ENCODE peak calls at places on chromosomes 13 and 19, in seven cellular contexts. S is prostate gland, X is GM12892, B is breast epithelium, N is endothelial cell of umbilical vein, C is SK-N-SH, R is H1. I is an unnamed sample.
A peak's percentile ranks its signal among the peaks of the same experiment; 100 is the strongest.

GRCh38 chr13:108227651-108228272 is 9.6 kb downstream of the ABHD13 start:
- DNase-seq in S (no peak), X (no peak), B (no peak), N (peak; percentile 55), C (peak; percentile 22), R (no peak), I (no peak)

GRCh38 chr19:39412867-39413268 is 399 bp downstream of the PLEKHG2 start:
- DNase-seq in S (peak; percentile 41), X (no peak), B (no peak), N (no peak), C (no peak), R (no peak), I (no peak)

GRCh38 chr19:7520131-7521051 is 2.0 kb upstream of the MCOLN1 start:
- DNase-seq in S (no peak), X (no peak), B (no peak), N (no peak), C (no peak), R (no peak), I (peak; percentile 77)

GRCh38 chr19:15107056-15108010 is at the start of gene SYDE1:
- DNase-seq in S (no peak), X (no peak), B (peak; percentile 39), N (peak; percentile 26), C (peak; percentile 88), R (no peak), I (no peak)

GRCh38 chr13:50081106-50081898 is 66.1 kb downstream of the KCNRG start:
- DNase-seq in S (peak; percentile 47), X (no peak), B (peak; percentile 28), N (peak; percentile 53), C (peak; percentile 68), R (no peak), I (peak; percentile 92)

GRCh38 chr13:98189841-98190505 is 12.9 kb upstream of the RNF113B start:
- DNase-seq in S (no peak), X (no peak), B (no peak), N (peak; percentile 23), C (peak; percentile 52), R (no peak), I (no peak)

GRCh38 chr19:38697641-38698071 is 46.6 kb downstream of the CAPN12 start:
- DNase-seq in S (no peak), X (no peak), B (no peak), N (no peak), C (no peak), R (no peak), I (no peak)

GRCh38 chr19:40091205-40092129 is 724 bp upstream of the ZNF780A start:
- DNase-seq in S (no peak), X (no peak), B (no peak), N (no peak), C (no peak), R (no peak), I (no peak)

GRCh38 chr13:23672616-23673015 is 102.4 kb downstream of the TNFRSF19 start:
- DNase-seq in S (no peak), X (no peak), B (no peak), N (no peak), C (no peak), R (no peak), I (no peak)

GRCh38 chr13:40375522-40376171 is 290.8 kb downstream of the FOXO1 start:
- DNase-seq in S (no peak), X (no peak), B (no peak), N (no peak), C (peak; percentile 67), R (no peak), I (no peak)

GRCh38 chr13:98813993-98814392 is 61.5 kb upstream of the SLC15A1 start:
- DNase-seq in S (no peak), X (no peak), B (no peak), N (no peak), C (no peak), R (no peak), I (no peak)

GRCh38 chr19:35207391-35207871 is 21.1 kb downstream of the FAM187B start:
- DNase-seq in S (no peak), X (no peak), B (no peak), N (no peak), C (no peak), R (no peak), I (no peak)

GRCh38 chr13:100129605-100130004 is 40.7 kb downstream of the PCCA start:
- DNase-seq in S (no peak), X (no peak), B (no peak), N (peak; percentile 27), C (no peak), R (no peak), I (no peak)

GRCh38 chr19:7063339-7063738 is 4.9 kb upstream of the MBD3L3 start:
- DNase-seq in S (no peak), X (no peak), B (no peak), N (no peak), C (no peak), R (no peak), I (no peak)

GRCh38 chr19:21269813-21270212 is 59.4 kb downstream of the ZNF708 start:
- DNase-seq in S (no peak), X (no peak), B (no peak), N (no peak), C (peak; percentile 8), R (no peak), I (no peak)

GRCh38 chr13:50707533-50708096 is 135.9 kb downstream of the DLEU7 start:
- DNase-seq in S (no peak), X (no peak), B (no peak), N (no peak), C (peak; percentile 13), R (no peak), I (no peak)

GRCh38 chr13:29174093-29174492 is 354.0 kb downstream of the MTUS2 start:
- DNase-seq in S (no peak), X (no peak), B (no peak), N (no peak), C (no peak), R (no peak), I (no peak)

GRCh38 chr19:39372941-39373340 is 18.0 kb downstream of the PAF1 start:
- DNase-seq in S (no peak), X (no peak), B (no peak), N (no peak), C (no peak), R (no peak), I (no peak)

GRCh38 chr19:57103573-57104277 is 16.1 kb upstream of the USP29 start:
- DNase-seq in S (peak; percentile 39), X (no peak), B (peak; percentile 44), N (peak; percentile 19), C (peak; percentile 79), R (no peak), I (no peak)

GRCh38 chr19:56538761-56539263 is at the start of gene ZFP28:
- DNase-seq in S (peak; percentile 73), X (peak; percentile 8), B (no peak), N (no peak), C (peak; percentile 95), R (no peak), I (peak; percentile 94)

GRCh38 chr19:1812426-1813196 is 535 bp upstream of the ATP8B3 start:
- DNase-seq in S (peak; percentile 79), X (peak; percentile 95), B (peak; percentile 80), N (peak; percentile 88), C (peak; percentile 96), R (peak; percentile 93), I (peak; percentile 98)

GRCh38 chr13:102586615-102587014 is 10.2 kb upstream of the TPP2 start:
- DNase-seq in S (no peak), X (no peak), B (no peak), N (no peak), C (no peak), R (no peak), I (no peak)

GRCh38 chr13:39347926-39348901 is 254.8 kb downstream of the LHFPL6 start:
- DNase-seq in S (no peak), X (no peak), B (no peak), N (no peak), C (no peak), R (peak; percentile 29), I (no peak)

GRCh38 chr13:39353988-39354387 is 249.0 kb downstream of the LHFPL6 start:
- DNase-seq in S (no peak), X (no peak), B (no peak), N (no peak), C (no peak), R (no peak), I (no peak)

GRCh38 chr13:39349391-39349790 is 253.6 kb downstream of the LHFPL6 start:
- DNase-seq in S (no peak), X (no peak), B (no peak), N (no peak), C (no peak), R (no peak), I (no peak)

GRCh38 chr13:39350461-39350881 is 252.5 kb downstream of the LHFPL6 start:
- DNase-seq in S (no peak), X (no peak), B (no peak), N (peak; percentile 66), C (no peak), R (no peak), I (no peak)
- TF ChIP-seq POLR2AphosphoS5 in S (no peak), X (no peak), B (no peak), N (no peak), C (no peak), R (no peak), I (no peak)

DNA sequence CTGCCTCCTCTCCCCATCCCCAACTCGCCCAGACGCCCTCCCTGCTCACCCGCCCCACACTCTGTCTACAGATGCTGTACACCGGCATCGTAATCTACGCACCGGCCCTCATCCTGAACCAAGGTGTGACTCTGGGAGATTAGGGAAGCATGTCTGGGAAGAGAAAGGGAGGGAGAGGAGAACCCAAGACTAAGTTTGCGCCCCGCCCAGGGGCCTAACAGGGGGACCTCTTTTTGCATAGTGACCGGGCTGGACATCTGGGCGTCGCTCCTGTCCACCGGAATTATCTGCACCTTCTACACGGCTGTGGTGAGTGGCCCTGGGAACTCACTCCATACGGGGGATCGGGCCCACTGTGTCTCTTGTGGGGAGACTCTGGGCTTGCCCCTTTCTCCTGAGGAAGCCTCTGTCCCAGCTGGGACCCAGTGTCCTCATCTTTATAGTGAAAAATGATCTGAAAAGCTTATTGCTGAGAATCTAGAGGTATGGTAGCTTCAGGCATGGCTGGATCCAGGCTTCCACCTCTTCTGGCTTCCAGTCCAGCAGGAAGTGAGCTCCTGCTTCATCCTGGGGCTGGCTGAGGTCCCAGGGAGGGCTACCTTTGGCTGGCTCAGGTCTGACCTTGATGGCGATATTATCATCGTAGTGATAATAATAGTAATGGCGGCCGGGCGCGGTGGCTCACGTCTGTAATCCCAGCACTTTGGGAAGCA is 2.8 kb downstream of the SLC5A5 start:
- DNase-seq in S (no peak), X (no peak), B (no peak), N (no peak), C (peak; percentile 12), R (no peak), I (no peak)
- TF ChIP-seq POLR2AphosphoS5 in S (no peak), X (no peak), B (no peak), N (no peak), C (no peak), R (no peak), I (no peak)

GRCh38 chr19:10871711-10872550 is 578 bp downstream of the CARM1 start:
- DNase-seq in S (no peak), X (no peak), B (peak; percentile 54), N (peak; percentile 12), C (peak; percentile 74), R (no peak), I (peak; percentile 94)
- TF ChIP-seq POLR2AphosphoS5 in S (no peak), X (no peak), B (no peak), N (no peak), C (no peak), R (no peak), I (no peak)

GRCh38 chr13:110343241-110343865 is 36.3 kb downstream of the COL4A2 start:
- DNase-seq in S (peak; percentile 74), X (no peak), B (peak; percentile 91), N (no peak), C (no peak), R (no peak), I (no peak)
- TF ChIP-seq POLR2AphosphoS5 in S (peak; percentile 76), X (no peak), B (no peak), N (no peak), C (no peak), R (no peak), I (no peak)

GRCh38 chr19:805161-805561 is 7.9 kb downstream of the PTBP1 start:
- DNase-seq in S (no peak), X (no peak), B (no peak), N (no peak), C (peak; percentile 42), R (no peak), I (no peak)
- TF ChIP-seq POLR2AphosphoS5 in S (no peak), X (no peak), B (no peak), N (no peak), C (no peak), R (no peak), I (no peak)